ENCODE peak calls at places on chromosomes 12 and 14, in ten cellular contexts. O is cardiac muscle cell; E is thoracic aorta; J is glutamatergic neuron; Z is astrocyte; U is dorsolateral prefrontal cortex; D is neural progenitor cell; K is AG04450; I is CD4-positive, alpha-beta T cell; B is stomach. M is an unnamed sample.

GRCh38 chr14:40394634-40395340 is 962.6 kb upstream of the FBXO33 start:
- DNase-seq in Z (peak), D (no peak), J (no peak), I (no peak), B (no peak), O (no peak), U (no peak), K (no peak), E (no peak), M (no peak)

GRCh38 chr12:49777800-49778748 is 36.7 kb downstream of the TMBIM6 start:
- DNase-seq in O (peak), B (peak), U (no peak), Z (peak), D (peak), I (peak), J (peak), K (no peak), E (no peak), M (peak)

GRCh38 chr12:92030618-92031017 is 115.0 kb downstream of the BTG1 start:
- DNase-seq in D (no peak), U (no peak), K (no peak), J (no peak), Z (peak), E (no peak), I (peak), B (peak), O (no peak), M (no peak)

GRCh38 chr12:55718650-55719275 is 1.4 kb upstream of the RDH5 start:
- DNase-seq in E (no peak), O (no peak), I (no peak), D (no peak), U (no peak), B (no peak), Z (no peak), K (no peak), J (peak), M (no peak)

GRCh38 chr12:124420041-124420765 is 125.3 kb downstream of the RFLNA start:
- DNase-seq in J (no peak), Z (no peak), U (no peak), B (no peak), O (no peak), K (no peak), I (no peak), E (no peak), D (no peak), M (no peak)

GRCh38 chr12:70757830-70758493 is 120.7 kb upstream of the PTPRB start:
- DNase-seq in O (no peak), K (no peak), I (no peak), U (no peak), E (no peak), Z (no peak), B (no peak), J (no peak), D (peak), M (no peak)

GRCh38 chr12:94140556-94140955 is 7.8 kb upstream of the PLXNC1 start:
- DNase-seq in I (peak), E (no peak), Z (no peak), U (no peak), D (peak), K (no peak), J (peak), B (peak), O (peak), M (peak)

GRCh38 chr12:96249196-96250118 is 55.3 kb downstream of the ELK3 start:
- DNase-seq in I (no peak), Z (peak), J (no peak), E (no peak), B (no peak), D (peak), O (no peak), K (no peak), U (no peak), M (peak)

GRCh38 chr12:123905319-123905925 is 67.2 kb downstream of the CCDC92 start:
- DNase-seq in J (peak), B (peak), D (peak), K (peak), U (no peak), O (peak), E (peak), I (peak), Z (peak), M (peak)

GRCh38 chr12:118033902-118034301 is 17.4 kb downstream of the RFC5 start:
- DNase-seq in J (no peak), Z (no peak), K (no peak), B (no peak), O (no peak), E (no peak), I (no peak), D (no peak), U (no peak), M (no peak)

GRCh38 chr14:49857427-49858003 is 4.9 kb upstream of the NEMF start:
- DNase-seq in O (peak), U (no peak), B (no peak), D (no peak), I (no peak), E (no peak), K (no peak), Z (no peak), J (no peak), M (no peak)

GRCh38 chr12:43931187-43931586 is 95.3 kb downstream of the TMEM117 start:
- DNase-seq in U (no peak), K (no peak), I (no peak), Z (no peak), B (no peak), O (no peak), E (no peak), D (no peak), J (no peak), M (no peak)

GRCh38 chr12:64236549-64236948 is 14.5 kb upstream of the KICS2 start:
- DNase-seq in B (no peak), J (no peak), Z (peak), K (no peak), U (no peak), O (no peak), E (no peak), I (no peak), D (no peak), M (no peak)

GRCh38 chr12:66035289-66035961 is 95.1 kb downstream of the LLPH start:
- DNase-seq in U (no peak), O (peak), K (no peak), D (peak), B (no peak), J (no peak), I (no peak), Z (peak), E (no peak), M (no peak)
- TF ChIP-seq CTCF in U (no peak), O (peak), K (peak), D (peak), B (no peak), J (no peak), I (no peak), Z (peak), E (peak), M (no peak)

GRCh38 chr14:74881425-74882102 is at the start of gene DLST:
- DNase-seq in J (peak), D (peak), Z (peak), O (peak), E (peak), U (peak), B (peak), I (peak), K (peak), M (peak)
- TF ChIP-seq CTCF in J (no peak), D (no peak), Z (no peak), O (no peak), E (peak), U (no peak), B (no peak), I (no peak), K (no peak), M (no peak)

DNA sequence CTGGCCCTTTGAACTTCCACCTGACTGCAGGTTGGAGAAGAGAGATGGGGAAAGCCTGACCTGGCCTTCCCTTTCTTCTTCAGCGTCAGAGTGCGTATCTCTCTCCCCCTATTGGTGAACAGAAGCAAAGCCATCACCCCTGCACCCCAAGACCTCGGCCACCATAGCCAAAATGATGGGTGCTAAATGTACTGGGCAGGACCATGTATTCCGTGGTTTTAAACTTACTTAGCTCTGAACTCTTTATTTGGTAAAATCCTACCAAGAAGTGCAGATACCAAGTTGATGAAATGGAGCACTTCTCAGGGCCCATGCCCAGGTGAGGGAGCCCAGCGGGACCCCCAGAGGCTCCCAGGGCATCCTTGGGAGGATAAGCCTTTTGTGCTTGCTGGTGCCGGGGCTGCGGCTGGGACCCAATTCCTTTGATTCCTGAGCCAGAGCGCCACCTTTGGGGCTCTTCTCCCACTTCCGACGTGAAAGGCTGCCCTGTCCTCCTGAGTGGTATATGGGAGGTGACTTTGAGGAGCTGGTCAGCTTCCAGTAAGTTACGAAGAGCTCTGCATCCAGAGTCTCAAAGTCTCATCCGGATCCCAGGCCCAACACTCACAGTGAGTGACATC is 9.4 kb downstream of the CCND2 start:
- DNase-seq in K (no peak), B (no peak), U (no peak), Z (no peak), I (no peak), J (no peak), E (no peak), D (no peak), O (no peak), M (no peak)
- TF ChIP-seq CTCF in K (no peak), B (no peak), U (no peak), Z (no peak), I (no peak), J (no peak), E (no peak), D (no peak), O (no peak), M (no peak)

DNA sequence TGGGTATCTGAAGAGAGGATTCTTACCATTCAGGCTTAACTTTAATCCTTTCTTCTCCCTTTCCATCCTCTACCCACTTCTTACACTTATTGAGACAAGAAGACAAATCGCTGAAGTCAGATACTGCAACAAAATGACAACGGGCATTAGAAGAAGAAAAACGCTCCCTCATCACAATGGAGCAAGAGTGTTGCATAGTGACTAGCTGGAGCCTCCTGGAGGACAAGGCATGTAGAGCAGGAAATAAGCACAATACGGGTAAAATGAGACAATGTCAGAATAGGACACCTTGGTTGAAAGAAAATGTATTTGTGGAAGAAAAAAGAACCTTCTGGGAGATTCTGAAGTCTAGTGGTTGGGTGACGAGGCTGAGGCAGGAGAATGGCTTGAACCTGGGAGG is 501.0 kb downstream of the RERGL start:
- DNase-seq in U (no peak), D (peak), E (no peak), Z (no peak), B (no peak), I (no peak), O (peak), J (peak), K (no peak), M (peak)
- TF ChIP-seq CTCF in U (no peak), D (peak), E (no peak), Z (peak), B (no peak), I (no peak), O (no peak), J (peak), K (no peak), M (peak)

DNA sequence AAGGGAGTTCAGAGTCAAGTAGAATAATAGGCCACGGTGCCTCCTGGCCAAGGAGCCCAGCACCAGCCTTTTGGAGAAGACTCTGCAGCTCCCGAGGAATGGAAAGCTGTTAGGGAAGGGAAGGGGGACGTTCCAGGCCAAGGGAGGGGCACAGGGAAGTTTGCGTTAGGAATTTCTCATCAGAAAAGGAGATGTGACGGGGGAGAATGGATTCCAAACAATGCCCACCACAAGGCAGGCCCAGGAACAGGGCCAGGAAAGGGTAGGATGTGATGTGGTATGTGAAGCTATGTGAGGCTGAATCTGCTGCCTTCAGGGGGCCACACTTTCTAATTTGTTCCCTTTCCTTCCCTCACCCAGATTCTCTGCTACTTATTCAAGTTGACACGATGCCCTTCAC is 46.0 kb downstream of the DGLUCY start:
- DNase-seq in U (no peak), E (no peak), I (no peak), O (no peak), J (no peak), D (no peak), Z (peak), K (no peak), B (no peak), M (no peak)
- TF ChIP-seq CTCF in U (no peak), E (no peak), I (no peak), O (no peak), J (no peak), D (no peak), Z (no peak), K (no peak), B (no peak), M (no peak)

DNA sequence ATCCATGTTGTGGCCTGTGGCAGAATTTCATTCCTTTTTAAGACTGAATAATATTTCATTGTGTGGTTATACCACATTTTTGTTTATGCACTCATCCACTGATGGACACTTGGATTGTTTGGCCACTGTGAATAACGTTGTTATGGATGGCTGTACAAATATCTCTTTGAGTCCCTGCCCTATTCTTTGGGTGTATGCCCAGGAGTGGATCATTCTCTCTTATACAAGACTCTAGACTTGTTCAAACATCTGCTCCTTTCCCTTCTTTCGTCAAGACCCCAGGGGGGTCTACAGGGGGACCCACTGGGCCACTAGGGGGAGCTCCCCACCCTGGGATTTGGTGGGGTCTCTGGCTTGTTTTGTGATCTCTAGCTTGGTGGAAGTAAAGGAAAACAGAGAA is 77.4 kb downstream of the FBXL14 start:
- DNase-seq in Z (peak), J (peak), B (no peak), D (peak), O (peak), K (no peak), E (no peak), I (no peak), U (no peak), M (peak)
- TF ChIP-seq CTCF in Z (peak), J (peak), B (peak), D (peak), O (peak), K (peak), E (peak), I (no peak), U (no peak), M (peak)

GRCh38 chr12:103503546-103504480 is 8.0 kb upstream of the C12orf42 start:
- DNase-seq in E (no peak), D (peak), U (no peak), J (peak), K (no peak), O (peak), I (peak), Z (no peak), B (peak), M (peak)
- TF ChIP-seq CTCF in E (peak), D (peak), U (peak), J (peak), K (no peak), O (no peak), I (peak), Z (no peak), B (peak), M (peak)